ENCODE peak calls at places on chromosomes 7 and 10, in five cellular contexts. G is ovary, F is kidney, T is heart right ventricle, P is HCT116. Y is an unnamed sample.

GRCh38 chr7:43906327-43907010 is at the start of gene URGCP:
- DNase-seq in G (peak), P (no peak), F (peak), T (peak), Y (no peak)

GRCh38 chr7:3264693-3265339 is 36.2 kb upstream of the SDK1 start:
- DNase-seq in P (no peak), G (no peak), F (no peak), T (no peak), Y (no peak)

GRCh38 chr7:43295429-43295828 is 183.0 kb downstream of the HECW1 start:
- DNase-seq in P (no peak), F (no peak), G (no peak), T (no peak), Y (no peak)

GRCh38 chr7:43590862-43591550 is 8.1 kb downstream of the STK17A start:
- DNase-seq in F (no peak), P (no peak), T (no peak), G (no peak), Y (no peak)

GRCh38 chr7:55733584-55733983 is 129.0 kb downstream of the SEPTIN14 start:
- DNase-seq in P (no peak), G (no peak), T (no peak), F (no peak), Y (no peak)

GRCh38 chr7:46386428-46387399 is 465.6 kb upstream of the IGFBP3 start:
- DNase-seq in F (no peak), G (no peak), P (no peak), T (no peak), Y (no peak)

GRCh38 chr7:47581821-47582747 is at the start of gene TNS3:
- DNase-seq in T (no peak), G (peak), F (peak), P (no peak), Y (no peak)

GRCh38 chr10:3398825-3399646 is 226.5 kb upstream of the PITRM1 start:
- DNase-seq in F (peak), T (peak), P (no peak), G (no peak), Y (no peak)

GRCh38 chr7:30658471-30659074 is 23.7 kb downstream of the CRHR2 start:
- DNase-seq in F (no peak), G (no peak), P (no peak), T (no peak), Y (no peak)

GRCh38 chr10:51574248-51575067 is 124.9 kb downstream of the CSTF2T start:
- DNase-seq in F (no peak), T (no peak), G (no peak), P (no peak), Y (no peak)

GRCh38 chr10:63083904-63084689 is 49.0 kb upstream of the NRBF2 start:
- DNase-seq in G (peak), F (no peak), T (peak), P (peak), Y (peak)

GRCh38 chr10:133530506-133530905 is 3.3 kb downstream of the CYP2E1 start:
- DNase-seq in G (no peak), F (peak), P (no peak), T (no peak), Y (no peak)

GRCh38 chr7:75650671-75651070 is 88.1 kb downstream of the HIP1 start:
- DNase-seq in T (peak), G (no peak), P (no peak), F (peak), Y (no peak)

GRCh38 chr7:149043936-149044335 is 15.6 kb upstream of the PDIA4 start:
- DNase-seq in G (no peak), T (no peak), P (no peak), F (no peak), Y (no peak)

GRCh38 chr7:116269466-116269865 is 59.1 kb downstream of the TES start:
- DNase-seq in T (no peak), F (no peak), G (no peak), P (no peak), Y (no peak)

GRCh38 chr7:159198016-159198724 is 53.5 kb upstream of the VIPR2 start:
- DNase-seq in T (no peak), G (no peak), P (no peak), F (no peak), Y (no peak)
- H3K27ac ChIP-seq in T (no peak), G (no peak), P (no peak), F (no peak), Y (no peak)

GRCh38 chr7:23106491-23106800 is 861 bp downstream of the KLHL7 start:
- DNase-seq in F (no peak), P (no peak), G (no peak), T (peak), Y (no peak)

GRCh38 chr7:23105644-23106490 is at the start of gene KLHL7:
- DNase-seq in P (peak), G (peak), F (peak), T (peak), Y (peak)

GRCh38 chr7:23106801-23107713 is 1.5 kb downstream of the KLHL7 start:
- DNase-seq in F (no peak), G (no peak), T (no peak), P (no peak), Y (no peak)

GRCh38 chr7:23107781-23108180 is 2.2 kb downstream of the KLHL7 start:
- DNase-seq in G (no peak), T (no peak), P (no peak), F (no peak), Y (no peak)

DNA sequence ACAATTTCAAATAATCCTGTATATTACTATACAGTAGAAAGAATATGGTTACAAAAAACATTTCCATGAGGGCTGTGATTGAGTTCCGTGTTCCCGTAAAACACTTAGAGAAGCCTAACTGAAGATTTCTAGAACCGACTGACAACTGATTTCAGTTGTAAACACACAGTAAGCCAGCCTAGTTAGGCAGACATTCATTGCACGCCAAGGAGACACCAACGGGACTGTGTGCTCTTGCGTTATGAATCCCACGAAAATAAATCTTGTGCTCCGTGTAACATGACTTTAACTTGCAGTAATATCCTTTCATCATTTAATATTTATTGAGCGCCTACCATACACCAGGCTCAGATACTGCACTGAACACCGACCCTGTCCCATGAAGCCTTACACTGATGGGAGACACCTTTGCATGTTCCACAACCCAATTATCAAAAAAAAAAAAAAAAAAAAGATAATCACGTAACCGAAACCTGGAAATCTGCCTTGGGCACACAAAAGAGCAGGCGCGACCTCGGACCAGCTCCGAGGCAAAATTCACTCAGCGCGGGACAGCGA is 420 bp upstream of the KLHL7 start:
- DNase-seq in G (no peak), T (no peak), P (no peak), F (no peak), Y (no peak)
- H3K27ac ChIP-seq in G (peak), T (peak), P (peak), F (no peak), Y (peak)

GRCh38 chr7:4742852-4743251 is 32.6 kb upstream of the AP5Z1 start:
- DNase-seq in F (no peak), T (no peak), G (no peak), P (no peak), Y (no peak)
- H3K27ac ChIP-seq in F (no peak), T (no peak), G (no peak), P (no peak), Y (peak)

DNA sequence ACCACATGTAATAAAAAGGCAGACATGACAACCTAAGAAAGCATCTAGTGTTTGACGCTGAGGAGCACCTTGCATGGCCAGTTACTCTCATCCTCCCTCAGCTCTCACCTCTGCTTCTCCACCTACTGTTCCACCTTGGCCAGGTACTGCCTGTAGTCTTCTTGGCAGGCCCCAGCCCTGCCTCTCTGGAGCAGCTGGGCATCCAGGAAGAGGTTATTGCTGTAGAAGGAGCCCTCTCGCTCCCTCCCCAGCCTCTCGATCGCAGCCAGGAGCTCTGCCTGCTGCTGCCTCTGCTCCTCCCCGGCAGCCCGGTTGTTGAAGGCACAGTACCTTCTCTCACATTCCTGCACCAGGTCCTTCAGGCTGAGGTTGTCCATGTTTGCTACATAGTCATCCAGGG is 9.7 kb downstream of the GIMAP5 start:
- DNase-seq in T (no peak), P (no peak), G (no peak), F (no peak), Y (no peak)
- H3K27ac ChIP-seq in T (no peak), P (no peak), G (no peak), F (no peak), Y (no peak)

DNA sequence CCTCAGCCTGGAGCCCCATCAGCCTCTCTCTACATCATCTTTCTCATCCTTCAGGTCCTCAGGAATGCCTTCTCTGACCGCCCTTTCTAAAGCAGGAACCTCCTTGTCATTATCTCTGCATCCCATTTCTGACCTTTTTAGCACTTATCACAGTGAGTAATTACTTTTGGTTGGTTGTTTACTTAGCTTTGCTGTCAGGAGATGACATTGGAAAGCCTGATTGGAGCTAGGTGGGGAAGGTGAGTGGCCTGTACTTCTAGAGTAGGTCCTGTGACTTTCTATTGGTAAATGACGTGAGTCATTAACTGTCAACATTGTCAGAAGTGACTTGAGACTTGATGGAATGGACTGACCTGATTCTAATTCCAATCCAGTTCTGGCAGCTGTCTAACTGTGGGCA is 9.3 kb upstream of the SLC25A13 start:
- DNase-seq in T (no peak), G (no peak), F (no peak), P (no peak), Y (no peak)
- H3K27ac ChIP-seq in T (no peak), G (no peak), F (no peak), P (no peak), Y (peak)

DNA sequence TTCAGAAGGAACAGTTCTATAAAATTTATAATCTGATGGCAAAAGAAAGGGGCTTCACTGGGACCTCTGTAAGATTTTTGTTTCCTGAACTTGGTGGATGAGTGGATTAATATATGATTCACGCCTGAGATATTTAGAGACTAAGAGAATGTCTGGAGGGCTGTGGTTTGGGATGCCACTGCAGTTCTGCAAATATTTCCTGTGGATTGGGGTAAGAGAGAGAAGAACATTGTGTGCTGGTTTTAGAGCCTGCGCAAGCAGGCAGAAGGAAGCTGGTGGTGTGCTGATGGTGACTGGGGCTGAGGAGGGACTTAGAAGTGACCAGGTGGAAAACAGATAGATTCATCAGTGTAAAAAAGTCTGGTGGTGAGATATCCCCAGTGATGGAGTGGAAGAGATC is 87.0 kb downstream of the SUGCT start:
- DNase-seq in P (no peak), G (no peak), T (no peak), F (no peak), Y (no peak)
- H3K27ac ChIP-seq in P (no peak), G (no peak), T (no peak), F (no peak), Y (peak)